ENCODE peak calls at places on chromosome 14, in five cellular contexts. A is SK-N-SH, O is HepG2, C is HCT116, W is H1. F is an unnamed sample.

GRCh38 chr14:72701610-72702009 is 192.3 kb downstream of the DPF3 start:
- DNase-seq in C (no peak), W (no peak), O (no peak), A (peak), F (no peak)

GRCh38 chr14:91245029-91245428 is 525 bp upstream of the GPR68 start:
- DNase-seq in A (no peak), C (no peak), O (no peak), W (no peak), F (no peak)

GRCh38 chr14:54711312-54711711 is 144.4 kb downstream of the SAMD4A start:
- DNase-seq in O (no peak), W (no peak), A (no peak), C (no peak), F (no peak)

GRCh38 chr14:64960762-64961276 is 11.3 kb downstream of the RAB15 start:
- DNase-seq in C (no peak), O (no peak), W (peak), A (peak), F (peak)

GRCh38 chr14:59175404-59175803 is 13.1 kb upstream of the DAAM1 start:
- DNase-seq in O (no peak), A (no peak), C (no peak), W (no peak), F (no peak)

GRCh38 chr14:105487449-105487985 is 831 bp downstream of the CRIP1 start:
- DNase-seq in O (no peak), W (peak), A (no peak), C (no peak), F (peak)

GRCh38 chr14:20455355-20456300 is 602 bp downstream of the APEX1 start:
- DNase-seq in C (no peak), A (peak), W (no peak), O (no peak), F (no peak)

GRCh38 chr14:88488897-88489296 is 65.9 kb downstream of the PTPN21 start:
- DNase-seq in C (no peak), W (no peak), O (no peak), A (no peak), F (no peak)

GRCh38 chr14:33762462-33762861 is 188.4 kb downstream of the EGLN3 start:
- DNase-seq in A (no peak), C (no peak), W (no peak), O (no peak), F (no peak)

GRCh38 chr14:50619569-50620141 is 48.5 kb downstream of the SAV1 start:
- DNase-seq in A (peak), W (no peak), O (peak), C (peak), F (peak)

GRCh38 chr14:72476657-72477499 is 417.0 kb downstream of the DPF3 start:
- DNase-seq in A (no peak), C (peak), O (no peak), W (no peak), F (no peak)

GRCh38 chr14:91119556-91120311 is 5.9 kb downstream of the DGLUCY start:
- DNase-seq in C (peak), A (no peak), W (no peak), O (no peak), F (no peak)

GRCh38 chr14:33909380-33910084 is 41.3 kb downstream of the EGLN3 start:
- DNase-seq in W (no peak), O (peak), C (no peak), A (no peak), F (no peak)

GRCh38 chr14:31414190-31414833 is 6.0 kb downstream of the HEATR5A start:
- DNase-seq in W (no peak), C (no peak), O (peak), A (no peak), F (no peak)

GRCh38 chr14:23047042-23047634 is 5.1 kb downstream of the PSMB11 start:
- DNase-seq in W (no peak), O (no peak), C (no peak), A (no peak), F (no peak)

GRCh38 chr14:35637269-35637668 is 103.3 kb downstream of the INSM2 start:
- DNase-seq in O (no peak), A (no peak), C (no peak), W (no peak), F (no peak)

GRCh38 chr14:53458368-53458814 is 305.3 kb upstream of the DDHD1 start:
- DNase-seq in W (no peak), A (no peak), O (peak), C (peak), F (peak)

GRCh38 chr14:101150010-101150409 is 246.5 kb upstream of the RTL1 start:
- DNase-seq in C (no peak), O (no peak), W (no peak), A (no peak), F (no peak)
- TF ChIP-seq JUND in C (no peak), O (no peak), W (no peak), A (no peak), F (no peak)

GRCh38 chr14:70780396-70781075 is 28.8 kb downstream of the MAP3K9 start:
- DNase-seq in A (no peak), O (no peak), C (no peak), W (no peak), F (no peak)
- TF ChIP-seq JUND in A (no peak), O (no peak), C (no peak), W (no peak), F (no peak)

GRCh38 chr14:102097441-102098135 is 10.7 kb upstream of the HSP90AA1 start:
- DNase-seq in A (no peak), C (no peak), W (no peak), O (no peak), F (peak)

GRCh38 chr14:102094101-102094500 is 7.3 kb upstream of the HSP90AA1 start:
- DNase-seq in O (no peak), C (no peak), W (no peak), A (no peak), F (peak)

GRCh38 chr14:102096569-102097188 is 9.8 kb upstream of the HSP90AA1 start:
- DNase-seq in W (peak), O (peak), C (peak), A (peak), F (peak)

GRCh38 chr14:102095231-102095870 is 8.5 kb upstream of the HSP90AA1 start:
- DNase-seq in O (no peak), W (no peak), C (no peak), A (no peak), F (no peak)

DNA sequence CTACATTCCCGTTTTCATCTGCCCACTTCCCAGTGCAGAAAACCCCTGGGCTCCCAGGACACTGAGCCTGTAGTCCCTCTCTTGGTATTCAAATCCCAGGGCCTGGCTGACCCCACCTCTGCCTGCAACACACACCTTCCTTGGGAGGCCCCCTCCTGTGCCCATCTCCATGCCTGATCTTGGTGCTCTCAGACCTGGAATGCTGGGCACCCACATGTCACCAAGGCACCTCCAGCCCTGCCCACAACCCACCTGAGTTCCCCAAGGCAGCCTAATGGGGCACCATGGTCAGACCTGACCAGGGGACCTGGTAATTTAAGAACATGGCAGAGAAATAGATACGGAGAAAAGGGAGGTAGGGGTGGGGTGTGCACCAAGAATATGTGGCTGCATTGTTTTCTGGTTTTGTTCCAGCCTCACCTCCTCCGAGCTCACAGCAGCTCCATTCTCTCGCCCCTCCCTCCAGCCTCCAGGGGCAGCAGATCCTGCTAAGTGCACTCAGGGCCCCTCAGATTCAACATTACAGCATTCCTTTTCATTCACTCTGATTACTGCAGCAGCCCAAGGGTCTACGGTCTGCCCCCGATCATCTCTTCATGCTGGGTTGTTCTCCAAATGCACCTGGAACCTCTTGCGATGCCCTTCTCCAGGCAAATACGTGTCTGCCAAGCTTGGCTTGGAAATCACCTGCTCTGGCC is 9.2 kb upstream of the HSP90AA1 start:
- DNase-seq in W (peak), O (no peak), C (no peak), A (peak), F (no peak)
- TF ChIP-seq JUND in W (no peak), O (no peak), C (no peak), A (no peak), F (no peak)

DNA sequence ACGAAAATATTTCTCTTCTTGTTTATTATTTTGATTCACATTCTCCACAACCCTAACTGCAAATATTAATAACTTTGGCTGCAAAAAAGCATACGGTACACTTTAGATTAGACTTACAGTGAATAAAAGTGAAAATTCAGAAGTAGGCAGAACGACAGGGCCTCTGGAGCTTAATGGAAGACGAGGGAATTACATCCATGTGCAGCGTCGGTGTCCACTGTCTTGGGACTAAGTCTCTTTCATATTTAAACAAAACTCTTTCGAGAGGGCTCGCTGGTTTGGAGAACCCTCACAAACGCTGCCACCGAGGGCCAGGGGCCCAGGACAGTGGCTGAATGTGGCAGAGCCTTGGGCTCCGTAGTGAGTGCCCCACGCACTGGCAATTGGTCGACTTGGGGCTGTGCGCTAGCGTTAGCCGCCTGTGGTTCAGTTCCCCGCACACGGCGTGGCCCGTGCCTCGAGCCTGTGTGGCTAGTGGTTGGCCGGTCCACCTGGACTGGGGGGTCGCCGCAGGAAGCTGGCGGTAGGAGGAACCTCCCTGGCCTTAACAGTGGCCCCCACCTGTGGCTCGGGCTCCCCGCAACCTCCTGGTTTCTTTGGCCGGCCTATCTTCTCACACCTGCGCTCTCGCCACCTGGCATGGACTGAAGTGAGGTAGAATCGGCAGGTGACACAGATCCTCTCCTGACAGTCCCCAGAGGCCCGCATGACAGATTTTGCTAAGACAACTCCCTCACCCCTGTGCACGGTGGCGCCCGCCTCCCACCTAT is 739 bp upstream of the PAX9 start:
- DNase-seq in C (no peak), O (no peak), W (peak), A (no peak), F (no peak)
- TF ChIP-seq JUND in C (no peak), O (no peak), W (no peak), A (no peak), F (no peak)

DNA sequence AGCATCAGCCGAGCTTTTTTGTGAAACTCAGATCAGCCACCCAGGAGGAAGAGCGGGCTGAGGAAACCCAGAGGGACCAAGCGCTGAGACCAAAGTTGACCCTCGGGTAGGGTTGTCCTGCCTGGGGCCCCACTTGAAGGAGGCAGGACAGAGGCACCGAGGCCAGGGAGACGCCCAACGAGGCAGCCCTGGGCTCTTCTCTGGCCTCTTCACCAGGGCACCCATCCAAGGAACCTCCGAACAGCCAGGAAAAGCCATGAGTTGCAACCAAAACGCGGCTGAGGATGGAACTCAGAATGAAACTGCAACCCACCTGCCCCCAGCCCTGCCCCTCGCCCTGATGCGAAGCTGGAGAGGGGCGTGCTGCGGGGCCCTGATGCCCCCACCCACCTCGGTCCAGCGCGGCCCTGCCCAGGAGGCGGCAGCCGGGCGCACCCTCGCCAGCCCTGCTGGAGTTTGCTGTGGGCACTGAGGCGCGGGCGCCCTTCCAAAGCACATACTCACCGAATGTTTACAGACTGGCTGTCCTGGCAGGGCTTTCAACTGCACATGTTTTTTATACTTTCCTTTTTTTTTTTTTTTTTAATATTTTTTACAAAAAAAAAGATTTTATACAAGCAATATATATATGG is 41.9 kb downstream of the JDP2 start:
- DNase-seq in O (no peak), W (no peak), C (no peak), A (no peak), F (peak)
- TF ChIP-seq JUND in O (no peak), W (no peak), C (no peak), A (no peak), F (no peak)

DNA sequence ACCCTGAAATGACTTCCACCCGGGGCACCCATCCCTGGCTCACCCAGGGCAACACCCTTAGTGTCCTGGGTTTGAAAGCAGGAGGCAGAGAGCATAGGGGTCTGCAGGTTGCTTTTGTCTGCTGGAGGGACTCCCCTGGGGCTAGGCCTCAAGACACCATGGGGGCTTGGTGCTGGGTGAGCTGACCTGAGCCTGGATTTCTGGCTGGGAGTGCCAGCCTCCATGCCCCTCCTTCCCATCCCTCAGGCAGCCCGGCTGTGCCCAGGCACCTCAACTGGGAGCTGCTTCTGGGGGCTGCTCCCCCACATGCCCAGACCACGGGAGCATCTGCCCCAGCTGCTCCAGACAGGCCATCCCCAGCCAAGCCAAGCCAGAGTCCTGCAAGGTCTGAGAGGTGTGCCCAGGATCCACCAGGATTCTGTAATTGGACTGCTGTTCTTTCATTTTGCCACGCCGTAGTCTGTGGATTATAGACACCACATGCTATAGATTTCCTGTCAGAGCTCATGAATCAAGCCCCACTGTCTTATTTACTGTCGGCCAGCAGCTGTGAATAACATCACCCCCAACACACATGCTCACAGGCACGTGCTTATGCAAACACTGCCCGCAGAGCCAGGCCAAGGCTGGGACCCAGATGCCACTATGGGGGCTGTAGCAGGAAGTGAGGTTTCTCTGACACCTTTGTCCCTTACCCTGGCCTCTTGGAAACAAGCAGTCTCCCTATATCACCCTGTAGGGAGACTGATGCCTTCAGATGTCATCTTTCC is 29.4 kb upstream of the ESRRB start:
- DNase-seq in W (no peak), A (no peak), O (peak), C (no peak), F (no peak)
- TF ChIP-seq JUND in W (no peak), A (no peak), O (no peak), C (no peak), F (no peak)

DNA sequence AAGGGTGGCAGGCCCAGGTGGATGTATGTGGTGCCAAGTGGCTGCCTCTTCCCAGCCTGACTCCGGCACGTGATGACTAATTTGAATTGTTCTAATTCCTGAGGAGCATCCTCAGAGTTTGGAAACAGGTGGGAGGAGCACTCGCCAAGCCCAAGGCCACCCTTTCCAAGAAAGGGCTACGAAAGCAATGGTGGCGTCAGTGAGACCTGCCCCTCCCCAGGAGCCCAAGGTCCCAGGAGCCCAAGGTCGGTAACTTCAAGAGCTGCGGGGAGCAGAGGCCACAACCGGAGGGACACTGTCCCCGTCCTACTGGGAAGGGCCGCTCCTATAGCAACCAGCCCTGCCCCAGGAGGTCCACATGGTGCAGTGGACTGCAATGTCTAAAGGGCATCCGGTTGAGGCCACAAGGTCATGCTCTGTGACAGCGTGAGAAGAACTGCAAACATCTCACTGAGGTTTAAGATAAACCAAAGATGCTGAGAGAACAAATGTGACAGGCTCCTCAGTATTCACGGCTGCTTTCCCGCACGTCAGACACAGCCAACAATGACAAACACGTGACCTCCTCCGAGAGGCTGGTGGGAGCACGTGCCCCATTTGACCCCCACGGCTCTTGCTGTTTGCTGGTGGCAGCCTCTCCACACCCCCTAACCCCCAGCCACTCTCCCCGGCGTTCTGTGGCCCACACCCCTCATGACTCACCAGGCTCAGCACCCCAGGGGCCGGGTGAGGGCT is 79.6 kb downstream of the ITPK1 start:
- DNase-seq in C (no peak), W (no peak), A (no peak), O (peak), F (no peak)
- TF ChIP-seq JUND in C (no peak), W (no peak), A (no peak), O (peak), F (no peak)

DNA sequence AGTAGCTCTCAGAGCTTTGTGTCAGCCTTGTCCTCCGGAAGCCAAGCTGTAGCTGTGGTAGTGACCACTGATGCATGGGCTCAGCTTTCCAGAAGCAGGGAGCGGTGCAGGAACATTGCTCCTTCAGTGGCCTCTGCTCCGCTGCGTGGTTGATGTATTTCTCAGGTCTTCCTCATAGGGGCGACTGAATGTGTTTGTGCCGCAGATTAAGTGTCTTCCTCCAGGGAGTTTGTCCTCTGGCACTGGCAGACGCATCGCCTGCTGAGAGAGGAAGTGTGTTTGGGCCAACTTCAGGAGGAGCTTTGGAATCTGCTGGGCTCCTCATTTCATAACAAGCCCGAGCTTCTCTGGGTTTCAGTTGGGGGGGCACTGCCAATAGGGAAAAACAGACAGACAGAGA is 69.2 kb upstream of the PRIMA1 start:
- DNase-seq in W (no peak), C (peak), A (no peak), O (peak), F (no peak)
- TF ChIP-seq JUND in W (no peak), C (no peak), A (no peak), O (no peak), F (no peak)